ENCODE peak calls at places on chromosomes 7 and 10, in five cellular contexts. One of them, this sample, is unnamed.

GRCh38 chr7:130367088-130367755 is 13.1 kb upstream of the CPA1 start:
- DNase-seq in SK-N-SH: no peak
- DNase-seq in psoas muscle: no peak
- DNase-seq in Peyer's patch: no peak
- DNase-seq in fibroblast of lung: no peak
- DNase-seq in this sample: no peak

GRCh38 chr10:33698028-33698427 is 363.6 kb upstream of the NRP1 start:
- DNase-seq in SK-N-SH: no peak
- DNase-seq in psoas muscle: no peak
- DNase-seq in Peyer's patch: no peak
- DNase-seq in fibroblast of lung: no peak
- DNase-seq in this sample: no peak

GRCh38 chr10:125859128-125859817 is 21.8 kb downstream of the DHX32 start:
- DNase-seq in SK-N-SH: no peak
- DNase-seq in psoas muscle: no peak
- DNase-seq in Peyer's patch: no peak
- DNase-seq in fibroblast of lung: no peak
- DNase-seq in this sample: no peak

GRCh38 chr10:90089724-90090123 is 388.3 kb downstream of the KIF20B start:
- DNase-seq in SK-N-SH: no peak
- DNase-seq in psoas muscle: no peak
- DNase-seq in Peyer's patch: no peak
- DNase-seq in fibroblast of lung: no peak
- DNase-seq in this sample: no peak

GRCh38 chr7:155322530-155322929 is 24.9 kb downstream of the INSIG1 start:
- DNase-seq in SK-N-SH: no peak
- DNase-seq in psoas muscle: no peak
- DNase-seq in Peyer's patch: no peak
- DNase-seq in fibroblast of lung: peak; percentile 38
- DNase-seq in this sample: no peak

GRCh38 chr10:21517983-21518628 is 7.4 kb downstream of the SKIDA1 start:
- DNase-seq in SK-N-SH: no peak
- DNase-seq in psoas muscle: no peak
- DNase-seq in Peyer's patch: no peak
- DNase-seq in fibroblast of lung: peak; percentile 79
- DNase-seq in this sample: no peak

GRCh38 chr10:122154733-122155366 is 116.2 kb upstream of the BTBD16 start:
- DNase-seq in SK-N-SH: no peak
- DNase-seq in psoas muscle: peak; percentile 44
- DNase-seq in Peyer's patch: no peak
- DNase-seq in fibroblast of lung: peak; percentile 76
- DNase-seq in this sample: no peak

GRCh38 chr10:69383485-69384089 is 33.1 kb downstream of the TACR2 start:
- DNase-seq in SK-N-SH: no peak
- DNase-seq in psoas muscle: peak; percentile 61
- DNase-seq in Peyer's patch: no peak
- DNase-seq in fibroblast of lung: peak; percentile 52
- DNase-seq in this sample: no peak

GRCh38 chr10:35746004-35746403 is 103.9 kb upstream of the FZD8 start:
- DNase-seq in SK-N-SH: no peak
- DNase-seq in psoas muscle: no peak
- DNase-seq in Peyer's patch: no peak
- DNase-seq in fibroblast of lung: no peak
- DNase-seq in this sample: no peak

GRCh38 chr10:79242620-79243152 is 104.6 kb upstream of the PPIF start:
- DNase-seq in SK-N-SH: peak; percentile 86
- DNase-seq in psoas muscle: peak; percentile 71
- DNase-seq in Peyer's patch: no peak
- DNase-seq in fibroblast of lung: peak; percentile 87
- DNase-seq in this sample: peak; percentile 39

GRCh38 chr7:120996333-120996982 is 7.9 kb downstream of the CPED1 start:
- DNase-seq in SK-N-SH: no peak
- DNase-seq in psoas muscle: peak; percentile 27
- DNase-seq in Peyer's patch: no peak
- DNase-seq in fibroblast of lung: peak; percentile 87
- DNase-seq in this sample: no peak

GRCh38 chr7:133310232-133310852 is 57.5 kb downstream of the EXOC4 start:
- DNase-seq in SK-N-SH: no peak
- DNase-seq in psoas muscle: no peak
- DNase-seq in Peyer's patch: no peak
- DNase-seq in fibroblast of lung: peak; percentile 31
- DNase-seq in this sample: no peak

GRCh38 chr10:124675824-124676223 is 68.4 kb downstream of the FAM53B start:
- DNase-seq in SK-N-SH: no peak
- DNase-seq in psoas muscle: no peak
- DNase-seq in Peyer's patch: no peak
- DNase-seq in fibroblast of lung: no peak
- DNase-seq in this sample: no peak

GRCh38 chr10:113463777-113464176 is 89.1 kb upstream of the HABP2 start:
- DNase-seq in SK-N-SH: peak; percentile 42
- DNase-seq in psoas muscle: no peak
- DNase-seq in Peyer's patch: no peak
- DNase-seq in fibroblast of lung: peak; percentile 32
- DNase-seq in this sample: no peak

GRCh38 chr7:127885843-127886242 is 145.4 kb downstream of the LRRC4 start:
- DNase-seq in SK-N-SH: no peak
- DNase-seq in psoas muscle: no peak
- DNase-seq in Peyer's patch: no peak
- DNase-seq in fibroblast of lung: peak; percentile 85
- DNase-seq in this sample: no peak

GRCh38 chr10:104231784-104232612 is at the start of gene CFAP43:
- DNase-seq in SK-N-SH: peak; percentile 99
- DNase-seq in psoas muscle: peak; percentile 98
- DNase-seq in Peyer's patch: peak; percentile 100
- DNase-seq in fibroblast of lung: peak; percentile 93
- DNase-seq in this sample: peak; percentile 100
- H3K4me3 ChIP-seq in SK-N-SH: peak within 1 kb of the TSS; percentile 97
- H3K4me3 ChIP-seq in psoas muscle: peak within 1 kb of the TSS; percentile 92
- H3K4me3 ChIP-seq in Peyer's patch: peak within 1 kb of the TSS; percentile 70
- H3K4me3 ChIP-seq in fibroblast of lung: peak within 1 kb of the TSS; percentile 79
- H3K4me3 ChIP-seq in this sample: peak within 1 kb of the TSS; percentile 74

GRCh38 chr7:90210925-90211324 is 615 bp upstream of the STEAP2 start:
- DNase-seq in SK-N-SH: peak; percentile 18
- DNase-seq in psoas muscle: no peak
- DNase-seq in Peyer's patch: peak; percentile 53
- DNase-seq in fibroblast of lung: peak; percentile 17
- DNase-seq in this sample: no peak

GRCh38 chr7:90212149-90212495 is 582 bp downstream of the STEAP2 start:
- DNase-seq in SK-N-SH: no peak
- DNase-seq in psoas muscle: no peak
- DNase-seq in Peyer's patch: no peak
- DNase-seq in fibroblast of lung: no peak
- DNase-seq in this sample: no peak

GRCh38 chr7:90209776-90210175 is 1.8 kb upstream of the STEAP2 start:
- DNase-seq in SK-N-SH: no peak
- DNase-seq in psoas muscle: no peak
- DNase-seq in Peyer's patch: no peak
- DNase-seq in fibroblast of lung: peak; percentile 45
- DNase-seq in this sample: no peak

GRCh38 chr7:90210475-90210874 is 1.1 kb upstream of the STEAP2 start:
- DNase-seq in SK-N-SH: no peak
- DNase-seq in psoas muscle: no peak
- DNase-seq in Peyer's patch: no peak
- DNase-seq in fibroblast of lung: no peak
- DNase-seq in this sample: no peak

DNA sequence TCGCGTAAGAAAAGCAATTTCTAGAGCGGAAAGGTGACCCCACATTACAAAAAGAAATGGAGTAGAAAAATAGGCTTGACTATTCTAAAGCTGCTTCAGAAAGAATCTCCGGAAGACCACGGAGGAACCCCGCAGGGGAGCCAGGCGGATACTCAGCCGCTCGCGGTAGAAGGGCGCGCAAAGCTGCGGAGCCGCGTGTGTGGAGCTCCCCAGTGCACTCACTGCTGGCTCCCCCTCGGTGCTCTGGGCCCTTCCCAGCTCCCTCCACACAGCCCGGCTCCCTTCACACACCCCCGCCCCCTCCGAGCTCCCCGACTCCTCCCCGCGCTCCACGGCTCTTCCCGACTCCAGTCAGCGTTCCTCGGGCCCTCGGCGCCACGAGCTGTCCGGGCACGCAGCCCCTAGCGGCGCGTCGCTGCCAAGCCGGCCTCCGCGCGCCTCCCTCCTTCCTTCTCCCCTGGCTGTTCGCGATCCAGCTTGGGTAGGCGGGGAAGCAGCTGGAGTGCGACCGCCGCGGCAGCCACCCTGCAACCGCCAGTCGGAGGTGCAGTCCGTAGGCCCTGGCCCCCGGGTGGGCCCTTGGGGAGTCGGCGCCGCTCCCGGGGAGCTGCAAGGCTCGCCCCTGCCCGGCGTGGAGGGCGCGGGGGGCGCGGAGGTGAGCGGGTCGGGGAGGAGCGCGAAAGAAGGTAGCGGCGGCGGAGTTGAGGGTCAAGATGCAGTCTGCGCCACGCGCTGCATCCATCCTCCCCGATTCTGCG is at the start of gene STEAP2:
- DNase-seq in SK-N-SH: peak; percentile 96
- DNase-seq in psoas muscle: peak; percentile 91
- DNase-seq in Peyer's patch: peak; percentile 93
- DNase-seq in fibroblast of lung: peak; percentile 95
- DNase-seq in this sample: no peak
- H3K27ac ChIP-seq in SK-N-SH: peak within 1 kb of the TSS; percentile 86
- H3K27ac ChIP-seq in psoas muscle: peak within 1 kb of the TSS; percentile 48
- H3K27ac ChIP-seq in Peyer's patch: peak within 1 kb of the TSS; percentile 65
- H3K27ac ChIP-seq in fibroblast of lung: peak within 1 kb of the TSS; percentile 67
- H3K27ac ChIP-seq in this sample: no peak within 1 kb of the TSS

DNA sequence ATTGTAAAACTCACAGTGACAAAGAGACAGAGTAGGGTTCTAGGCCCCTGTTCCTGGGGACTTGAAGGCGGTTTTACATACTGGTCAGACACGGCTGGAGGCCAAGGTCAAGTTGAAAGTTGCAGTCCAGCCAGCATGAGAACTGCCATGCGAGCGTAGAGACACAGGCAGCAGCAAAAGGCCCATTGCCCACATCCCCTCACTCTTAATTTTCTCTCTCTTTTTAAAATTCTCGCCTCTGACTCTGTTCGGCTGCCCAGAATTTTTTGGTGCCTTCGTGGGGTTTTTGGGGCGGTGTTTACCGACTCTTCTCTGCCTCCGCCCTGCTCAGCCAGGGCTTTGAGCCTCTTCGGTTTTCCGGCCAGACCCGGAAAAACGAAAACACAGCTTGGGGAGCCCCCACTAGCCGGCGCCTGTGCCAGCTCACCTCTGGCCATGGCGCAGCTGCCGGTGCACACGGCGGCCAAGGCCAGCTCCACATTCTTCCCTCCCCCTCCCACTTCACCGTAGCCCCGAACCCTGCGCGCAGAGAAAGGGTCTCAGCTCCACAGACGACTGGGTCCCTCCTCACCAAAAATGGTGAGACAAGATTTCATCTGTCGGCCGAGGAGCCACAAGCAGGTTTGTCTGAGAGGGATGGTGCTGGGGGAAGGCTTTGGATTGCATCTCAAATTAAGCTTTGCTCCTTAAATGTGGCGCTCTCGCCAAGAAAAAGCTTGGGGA is 2.3 kb upstream of the HOXA13 start:
- DNase-seq in SK-N-SH: no peak
- DNase-seq in psoas muscle: no peak
- DNase-seq in Peyer's patch: peak; percentile 51
- DNase-seq in fibroblast of lung: no peak
- DNase-seq in this sample: no peak
- H3K27me3 ChIP-seq in SK-N-SH: peaks cover 93% of the 10 kb centered on the region
- H3K27me3 ChIP-seq in psoas muscle: no peaks in the 10 kb centered on the region
- H3K27me3 ChIP-seq in Peyer's patch: peaks cover 93% of the 10 kb centered on the region
- H3K27me3 ChIP-seq in fibroblast of lung: peaks cover 87% of the 10 kb centered on the region
- H3K27me3 ChIP-seq in this sample: peaks cover 28% of the 10 kb centered on the region

GRCh38 chr10:101222683-101223273 is 6.5 kb downstream of the LBX1 start:
- DNase-seq in SK-N-SH: peak; percentile 65
- DNase-seq in psoas muscle: no peak
- DNase-seq in Peyer's patch: no peak
- DNase-seq in fibroblast of lung: no peak
- DNase-seq in this sample: no peak
- H3K4me3 ChIP-seq in SK-N-SH: peak overlapping the region; percentile 35
- H3K4me3 ChIP-seq in psoas muscle: peak overlapping the region; percentile 86
- H3K4me3 ChIP-seq in Peyer's patch: peak overlapping the region; percentile 33
- H3K4me3 ChIP-seq in fibroblast of lung: peak overlapping the region; percentile 31
- H3K4me3 ChIP-seq in this sample: peak overlapping the region; percentile 23

DNA sequence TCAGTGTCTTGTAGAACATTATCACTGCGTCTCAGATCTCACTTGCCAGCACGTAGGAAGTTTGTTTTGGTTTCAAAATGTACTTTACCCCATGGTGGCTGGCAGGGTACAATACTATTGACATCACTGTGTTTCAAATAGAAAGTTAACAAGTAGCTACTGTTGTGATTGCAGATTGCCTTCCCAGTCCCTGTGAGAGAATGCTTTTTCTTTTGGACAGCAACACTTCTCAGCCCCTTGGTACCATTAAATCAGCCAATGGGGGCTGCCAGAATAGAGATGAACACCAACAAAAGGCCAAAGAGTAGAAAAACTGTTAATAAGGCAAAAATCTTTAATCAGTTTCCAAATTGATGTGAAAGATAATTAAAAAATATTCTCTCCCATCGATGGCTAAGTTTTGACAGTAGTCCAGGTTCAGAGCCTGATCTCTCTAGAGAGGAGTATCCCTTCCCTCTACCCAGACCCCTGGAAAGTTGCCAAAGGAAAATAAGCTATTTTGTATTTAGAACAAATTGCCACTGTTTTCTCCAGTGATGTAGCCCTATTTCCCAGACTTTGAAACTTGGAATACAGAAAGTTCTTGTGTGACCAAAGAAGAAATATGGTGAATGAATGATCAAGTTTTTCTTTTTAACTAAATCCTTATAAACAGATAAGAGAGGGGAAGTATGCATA is 34.9 kb downstream of the SMNDC1 start:
- DNase-seq in SK-N-SH: no peak
- DNase-seq in psoas muscle: no peak
- DNase-seq in Peyer's patch: no peak
- DNase-seq in fibroblast of lung: peak; percentile 26
- DNase-seq in this sample: peak; percentile 52
- H3K27ac ChIP-seq in SK-N-SH: no peak overlapping the region
- H3K27ac ChIP-seq in psoas muscle: peak overlapping the region; percentile 81
- H3K27ac ChIP-seq in Peyer's patch: no peak overlapping the region
- H3K27ac ChIP-seq in fibroblast of lung: no peak overlapping the region
- H3K27ac ChIP-seq in this sample: peak overlapping the region; percentile 50

GRCh38 chr7:38664972-38665371 is 33.8 kb upstream of the AMPH start:
- DNase-seq in SK-N-SH: no peak
- DNase-seq in psoas muscle: no peak
- DNase-seq in Peyer's patch: no peak
- DNase-seq in fibroblast of lung: no peak
- DNase-seq in this sample: no peak
- H3K27me3 ChIP-seq in SK-N-SH: no peaks in the 10 kb centered on the region
- H3K27me3 ChIP-seq in psoas muscle: no peaks in the 10 kb centered on the region
- H3K27me3 ChIP-seq in Peyer's patch: no peaks in the 10 kb centered on the region
- H3K27me3 ChIP-seq in fibroblast of lung: no peaks in the 10 kb centered on the region
- H3K27me3 ChIP-seq in this sample: no peaks in the 10 kb centered on the region

This sample was measured in naive thymus-derived CD4-positive, alpha-beta T cell.